ENCODE peak calls at places on chromosomes 5 and 9, in six cellular contexts. One of them, this sample, is unnamed.

GRCh38 chr5:168328804-168329203 is 37.4 kb downstream of the WWC1 start:
- DNase-seq in iris pigment epithelial cell: peak; percentile 45
- DNase-seq in ovary: no peak
- DNase-seq in naive thymus-derived CD4-positive, alpha-beta T cell: no peak
- DNase-seq in activated CD4-positive, alpha-beta T cell treated with anti-CD3 and anti-CD28 coated beads for 48 hours: no peak
- DNase-seq in central memory CD8-positive, alpha-beta T cell: no peak
- DNase-seq in this sample: no peak

GRCh38 chr9:63859475-63860215 is 1425.4 kb downstream of the FOXD4L5 start:
- DNase-seq in naive thymus-derived CD4-positive, alpha-beta T cell: peak; percentile 32
- DNase-seq in iris pigment epithelial cell: no peak
- DNase-seq in activated CD4-positive, alpha-beta T cell treated with anti-CD3 and anti-CD28 coated beads for 48 hours: no peak
- DNase-seq in central memory CD8-positive, alpha-beta T cell: no peak
- DNase-seq in ovary: peak; percentile 43
- DNase-seq in this sample: peak; percentile 27

GRCh38 chr9:132381966-132382541 is 24.6 kb downstream of the TTF1 start:
- DNase-seq in naive thymus-derived CD4-positive, alpha-beta T cell: no peak
- DNase-seq in central memory CD8-positive, alpha-beta T cell: no peak
- DNase-seq in ovary: no peak
- DNase-seq in activated CD4-positive, alpha-beta T cell treated with anti-CD3 and anti-CD28 coated beads for 48 hours: no peak
- DNase-seq in iris pigment epithelial cell: no peak
- DNase-seq in this sample: no peak

GRCh38 chr5:122653087-122654017 is 121.5 kb upstream of the SNX2 start:
- DNase-seq in ovary: no peak
- DNase-seq in activated CD4-positive, alpha-beta T cell treated with anti-CD3 and anti-CD28 coated beads for 48 hours: no peak
- DNase-seq in iris pigment epithelial cell: peak; percentile 49
- DNase-seq in naive thymus-derived CD4-positive, alpha-beta T cell: no peak
- DNase-seq in central memory CD8-positive, alpha-beta T cell: no peak
- DNase-seq in this sample: no peak

GRCh38 chr9:93315118-93315517 is 131.2 kb downstream of the WNK2 start:
- DNase-seq in ovary: no peak
- DNase-seq in central memory CD8-positive, alpha-beta T cell: no peak
- DNase-seq in iris pigment epithelial cell: no peak
- DNase-seq in activated CD4-positive, alpha-beta T cell treated with anti-CD3 and anti-CD28 coated beads for 48 hours: peak; percentile 0
- DNase-seq in naive thymus-derived CD4-positive, alpha-beta T cell: no peak
- DNase-seq in this sample: peak; percentile 2

GRCh38 chr9:104905931-104906330 is 22.0 kb downstream of the ABCA1 start:
- DNase-seq in iris pigment epithelial cell: no peak
- DNase-seq in central memory CD8-positive, alpha-beta T cell: no peak
- DNase-seq in activated CD4-positive, alpha-beta T cell treated with anti-CD3 and anti-CD28 coated beads for 48 hours: no peak
- DNase-seq in ovary: no peak
- DNase-seq in naive thymus-derived CD4-positive, alpha-beta T cell: no peak
- DNase-seq in this sample: no peak

GRCh38 chr5:117748336-117748735 is 1173.7 kb upstream of the SEMA6A start:
- DNase-seq in naive thymus-derived CD4-positive, alpha-beta T cell: no peak
- DNase-seq in iris pigment epithelial cell: no peak
- DNase-seq in activated CD4-positive, alpha-beta T cell treated with anti-CD3 and anti-CD28 coated beads for 48 hours: no peak
- DNase-seq in ovary: no peak
- DNase-seq in central memory CD8-positive, alpha-beta T cell: no peak
- DNase-seq in this sample: no peak

GRCh38 chr9:6106576-6107339 is 91.3 kb upstream of the RANBP6 start:
- DNase-seq in naive thymus-derived CD4-positive, alpha-beta T cell: no peak
- DNase-seq in iris pigment epithelial cell: peak; percentile 19
- DNase-seq in activated CD4-positive, alpha-beta T cell treated with anti-CD3 and anti-CD28 coated beads for 48 hours: no peak
- DNase-seq in ovary: no peak
- DNase-seq in central memory CD8-positive, alpha-beta T cell: no peak
- DNase-seq in this sample: no peak

GRCh38 chr5:118592234-118592633 is 396.1 kb downstream of the DTWD2 start:
- DNase-seq in central memory CD8-positive, alpha-beta T cell: no peak
- DNase-seq in ovary: no peak
- DNase-seq in activated CD4-positive, alpha-beta T cell treated with anti-CD3 and anti-CD28 coated beads for 48 hours: no peak
- DNase-seq in iris pigment epithelial cell: no peak
- DNase-seq in naive thymus-derived CD4-positive, alpha-beta T cell: no peak
- DNase-seq in this sample: no peak

GRCh38 chr9:112145886-112146285 is 29.2 kb downstream of the SUSD1 start:
- DNase-seq in activated CD4-positive, alpha-beta T cell treated with anti-CD3 and anti-CD28 coated beads for 48 hours: no peak
- DNase-seq in ovary: no peak
- DNase-seq in naive thymus-derived CD4-positive, alpha-beta T cell: no peak
- DNase-seq in central memory CD8-positive, alpha-beta T cell: no peak
- DNase-seq in iris pigment epithelial cell: no peak
- DNase-seq in this sample: no peak

GRCh38 chr9:95852059-95853032 is 23.1 kb upstream of the ERCC6L2 start:
- DNase-seq in activated CD4-positive, alpha-beta T cell treated with anti-CD3 and anti-CD28 coated beads for 48 hours: peak; percentile 20
- DNase-seq in iris pigment epithelial cell: peak; percentile 58
- DNase-seq in central memory CD8-positive, alpha-beta T cell: no peak
- DNase-seq in naive thymus-derived CD4-positive, alpha-beta T cell: no peak
- DNase-seq in ovary: no peak
- DNase-seq in this sample: no peak

GRCh38 chr5:42944989-42945388 is 95.1 kb downstream of the ANXA2R start:
- DNase-seq in naive thymus-derived CD4-positive, alpha-beta T cell: no peak
- DNase-seq in iris pigment epithelial cell: peak; percentile 95
- DNase-seq in ovary: no peak
- DNase-seq in central memory CD8-positive, alpha-beta T cell: no peak
- DNase-seq in activated CD4-positive, alpha-beta T cell treated with anti-CD3 and anti-CD28 coated beads for 48 hours: no peak
- DNase-seq in this sample: no peak

GRCh38 chr9:100914266-100914665 is 114.3 kb upstream of the PLPPR1 start:
- DNase-seq in naive thymus-derived CD4-positive, alpha-beta T cell: no peak
- DNase-seq in activated CD4-positive, alpha-beta T cell treated with anti-CD3 and anti-CD28 coated beads for 48 hours: no peak
- DNase-seq in central memory CD8-positive, alpha-beta T cell: no peak
- DNase-seq in ovary: no peak
- DNase-seq in iris pigment epithelial cell: no peak
- DNase-seq in this sample: no peak

GRCh38 chr5:42015681-42016080 is 90.6 kb downstream of the FBXO4 start:
- DNase-seq in central memory CD8-positive, alpha-beta T cell: no peak
- DNase-seq in activated CD4-positive, alpha-beta T cell treated with anti-CD3 and anti-CD28 coated beads for 48 hours: no peak
- DNase-seq in naive thymus-derived CD4-positive, alpha-beta T cell: no peak
- DNase-seq in iris pigment epithelial cell: no peak
- DNase-seq in ovary: no peak
- DNase-seq in this sample: no peak

GRCh38 chr5:93189707-93190120 is 391.3 kb downstream of the NR2F1-AS1 start:
- DNase-seq in iris pigment epithelial cell: peak; percentile 95
- DNase-seq in central memory CD8-positive, alpha-beta T cell: no peak
- DNase-seq in activated CD4-positive, alpha-beta T cell treated with anti-CD3 and anti-CD28 coated beads for 48 hours: no peak
- DNase-seq in naive thymus-derived CD4-positive, alpha-beta T cell: no peak
- DNase-seq in ovary: no peak
- DNase-seq in this sample: no peak

GRCh38 chr5:82635561-82636288 is 357.6 kb upstream of the RPS23 start:
- DNase-seq in central memory CD8-positive, alpha-beta T cell: no peak
- DNase-seq in activated CD4-positive, alpha-beta T cell treated with anti-CD3 and anti-CD28 coated beads for 48 hours: peak; percentile 17
- DNase-seq in naive thymus-derived CD4-positive, alpha-beta T cell: no peak
- DNase-seq in iris pigment epithelial cell: peak; percentile 87
- DNase-seq in ovary: no peak
- DNase-seq in this sample: peak; percentile 30

GRCh38 chr9:125652771-125653170 is 54.2 kb downstream of the MAPKAP1 start:
- DNase-seq in ovary: no peak
- DNase-seq in naive thymus-derived CD4-positive, alpha-beta T cell: no peak
- DNase-seq in iris pigment epithelial cell: no peak
- DNase-seq in central memory CD8-positive, alpha-beta T cell: no peak
- DNase-seq in activated CD4-positive, alpha-beta T cell treated with anti-CD3 and anti-CD28 coated beads for 48 hours: no peak
- DNase-seq in this sample: no peak

GRCh38 chr5:5165541-5166002 is 25.4 kb downstream of the ADAMTS16 start:
- DNase-seq in activated CD4-positive, alpha-beta T cell treated with anti-CD3 and anti-CD28 coated beads for 48 hours: no peak
- DNase-seq in naive thymus-derived CD4-positive, alpha-beta T cell: no peak
- DNase-seq in ovary: no peak
- DNase-seq in iris pigment epithelial cell: no peak
- DNase-seq in central memory CD8-positive, alpha-beta T cell: no peak
- DNase-seq in this sample: no peak